ENCODE peak calls at places on chromosomes 3 and 15, in ten cellular contexts. F, C, H, Y, D, R, S, I, T and U are unnamed samples.
A peak's percentile ranks its signal among the peaks of the same experiment; 100 is the strongest.

GRCh38 chr15:30882861-30883433 is 20.8 kb upstream of the FAN1 start:
- DNase-seq in R (no peak), H (no peak), T (no peak), I (no peak), Y (no peak), F (no peak), D (no peak), S (no peak), C (no peak), U (no peak)

GRCh38 chr3:5021571-5022092 is 42.4 kb downstream of the BHLHE40 start:
- DNase-seq in C (no peak), D (no peak), I (no peak), T (peak; percentile 81), H (no peak), S (no peak), Y (no peak), F (no peak), R (no peak), U (no peak)

GRCh38 chr3:134326126-134326525 is 48.1 kb downstream of the AMOTL2 start:
- DNase-seq in H (no peak), F (no peak), S (no peak), D (no peak), R (no peak), C (no peak), I (no peak), T (no peak), Y (no peak), U (no peak)

GRCh38 chr15:51322622-51323296 is 15.6 kb downstream of the CYP19A1 start:
- DNase-seq in I (no peak), R (no peak), D (peak; percentile 43), H (no peak), F (no peak), C (no peak), T (no peak), S (no peak), Y (no peak), U (no peak)

GRCh38 chr15:69660658-69661405 is 208.2 kb downstream of the RPLP1 start:
- DNase-seq in H (no peak), T (no peak), R (no peak), F (no peak), D (no peak), S (no peak), C (no peak), Y (no peak), I (no peak), U (no peak)

GRCh38 chr3:124007186-124007585 is 15.3 kb upstream of the ROPN1 start:
- DNase-seq in H (no peak), I (no peak), R (no peak), D (no peak), Y (no peak), S (no peak), T (no peak), C (no peak), F (peak; percentile 28), U (no peak)

GRCh38 chr3:53883008-53883407 is 1.1 kb upstream of the ACTR8 start:
- DNase-seq in T (no peak), R (no peak), S (no peak), I (no peak), C (no peak), D (no peak), Y (no peak), F (no peak), H (no peak), U (no peak)

GRCh38 chr15:86040360-86041095 is 39.1 kb upstream of the AGBL1 start:
- DNase-seq in I (no peak), F (no peak), D (no peak), Y (no peak), C (no peak), S (peak; percentile 38), H (no peak), T (no peak), R (peak; percentile 43), U (no peak)

GRCh38 chr15:33059184-33059583 is 135.3 kb downstream of the FMN1 start:
- DNase-seq in H (peak; percentile 52), S (no peak), F (no peak), C (no peak), T (peak; percentile 64), D (no peak), I (no peak), R (no peak), Y (no peak), U (no peak)

GRCh38 chr15:63234479-63234878 is 42.9 kb upstream of the APH1B start:
- DNase-seq in D (no peak), T (peak; percentile 38), S (no peak), I (no peak), H (no peak), F (no peak), C (no peak), Y (no peak), R (peak; percentile 29), U (no peak)

GRCh38 chr3:121885386-121885785 is 8.8 kb upstream of the SLC15A2 start:
- DNase-seq in D (no peak), S (no peak), T (no peak), C (no peak), Y (no peak), F (peak; percentile 14), H (no peak), R (no peak), I (no peak), U (no peak)

GRCh38 chr15:72474466-72474911 is 359 bp downstream of the ARIH1 start:
- DNase-seq in C (no peak), D (peak; percentile 30), F (no peak), S (peak; percentile 38), I (no peak), H (no peak), R (no peak), Y (peak; percentile 7), T (peak; percentile 21), U (no peak)

GRCh38 chr3:162897286-162897685 is 1400.7 kb downstream of the OTOL1 start:
- DNase-seq in S (no peak), Y (no peak), F (no peak), I (no peak), H (no peak), C (no peak), D (no peak), T (no peak), R (no peak), U (no peak)

GRCh38 chr3:3068358-3068881 is 41.8 kb downstream of the IL5RA start:
- DNase-seq in H (no peak), F (no peak), C (no peak), D (no peak), T (no peak), S (no peak), Y (no peak), I (no peak), R (no peak), U (no peak)